ENCODE peak calls at places on chromosomes 3 and 15, in four cellular contexts. W is CD4-positive, alpha-beta memory T cell; O is CD8-positive, alpha-beta memory T cell; E is HFF-Myc. D is an unnamed sample.

GRCh38 chr3:41450416-41451231 is 251.3 kb downstream of the CTNNB1 start:
- DNase-seq in W (no peak), O (no peak), E (peak), D (no peak)

GRCh38 chr3:5231067-5231466 is 43.6 kb downstream of the EDEM1 start:
- DNase-seq in W (no peak), O (no peak), E (no peak), D (no peak)

GRCh38 chr3:40490916-40491315 is 14.0 kb downstream of the ZNF619 start:
- DNase-seq in O (no peak), E (no peak), W (no peak), D (no peak)

GRCh38 chr3:197029511-197030167 is at the start of gene MELTF:
- DNase-seq in E (no peak), O (peak), W (peak), D (peak)

GRCh38 chr15:29670945-29671307 is 151.3 kb downstream of the TJP1 start:
- DNase-seq in E (no peak), O (no peak), W (no peak), D (no peak)

GRCh38 chr3:102193255-102193654 is 241.6 kb upstream of the ZPLD1 start:
- DNase-seq in O (no peak), W (no peak), E (no peak), D (no peak)

GRCh38 chr3:90031121-90031520 is 923.7 kb downstream of the EPHA3 start:
- DNase-seq in E (no peak), O (no peak), W (no peak), D (no peak)

GRCh38 chr3:115518100-115518852 is 105.0 kb upstream of the GAP43 start:
- DNase-seq in E (peak), O (no peak), W (no peak), D (no peak)

GRCh38 chr3:126304704-126305103 is 52.5 kb downstream of the KLF15 start:
- DNase-seq in O (no peak), W (no peak), E (no peak), D (no peak)

GRCh38 chr3:81291586-81291985 is 469.9 kb downstream of the GBE1 start:
- DNase-seq in O (no peak), E (no peak), W (no peak), D (no peak)

GRCh38 chr3:10232138-10232537 is 16.1 kb upstream of the TATDN2 start:
- DNase-seq in E (no peak), O (no peak), W (no peak), D (no peak)

GRCh38 chr15:74192751-74193150 is 9.8 kb downstream of the STRA6 start:
- DNase-seq in W (no peak), E (no peak), O (no peak), D (no peak)

GRCh38 chr15:67537771-67538170 is 4.7 kb upstream of the MAP2K5 start:
- DNase-seq in W (no peak), O (no peak), E (no peak), D (no peak)

GRCh38 chr3:14125193-14126016 is 553 bp downstream of the TMEM43 start:
- DNase-seq in E (peak), O (peak), W (peak), D (peak)

GRCh38 chr3:127720161-127720823 is 47.5 kb downstream of the ABTB1 start:
- DNase-seq in O (no peak), W (no peak), E (no peak), D (no peak)

GRCh38 chr3:185935465-185936263 is 2.1 kb downstream of the TRA2B start:
- DNase-seq in E (no peak), W (no peak), O (no peak), D (no peak)

GRCh38 chr3:126537730-126538281 is 13.9 kb downstream of the CHST13 start:
- DNase-seq in W (no peak), E (no peak), O (peak), D (no peak)

GRCh38 chr15:25838191-25838870 is 24.8 kb downstream of the ATP10A start:
- DNase-seq in E (no peak), O (no peak), W (no peak), D (no peak)

GRCh38 chr3:78867409-78868372 is 900.1 kb downstream of the ROBO1 start:
- DNase-seq in O (no peak), W (no peak), E (no peak), D (no peak)

GRCh38 chr15:75104804-75105557 is 81.6 kb downstream of the PPCDC start:
- DNase-seq in O (peak), E (peak), W (peak), D (peak)

GRCh38 chr15:31262901-31263671 is 63.5 kb upstream of the KLF13 start:
- DNase-seq in O (peak), W (no peak), E (no peak), D (no peak)

GRCh38 chr3:111723293-111723963 is 128.3 kb upstream of the ZBED2 start:
- DNase-seq in O (no peak), E (peak), W (no peak), D (no peak)

GRCh38 chr3:151949706-151950105 is 76.3 kb downstream of the SUCNR1 start:
- DNase-seq in W (no peak), O (no peak), E (no peak), D (no peak)

GRCh38 chr3:193845144-193845543 is 252.1 kb downstream of the OPA1 start:
- DNase-seq in E (no peak), W (no peak), O (no peak), D (no peak)

GRCh38 chr3:156300929-156301806 is 180.8 kb downstream of the KCNAB1 start:
- DNase-seq in O (no peak), E (no peak), W (no peak), D (no peak)

GRCh38 chr15:70715840-70716510 is 47.4 kb downstream of the UACA start:
- DNase-seq in W (no peak), O (no peak), E (no peak), D (no peak)

GRCh38 chr3:5489536-5489935 is 302.0 kb downstream of the EDEM1 start:
- DNase-seq in O (no peak), W (no peak), E (no peak), D (no peak)

GRCh38 chr3:61236556-61236955 is 14.7 kb downstream of the FHIT start:
- DNase-seq in W (no peak), E (no peak), O (no peak), D (no peak)

GRCh38 chr3:41573591-41573990 is 374.3 kb downstream of the CTNNB1 start:
- DNase-seq in E (no peak), W (no peak), O (no peak), D (no peak)

GRCh38 chr15:52463638-52464037 is 65.0 kb downstream of the MYO5A start:
- DNase-seq in O (no peak), W (no peak), E (no peak), D (no peak)

GRCh38 chr3:46565607-46566039 is 479 bp downstream of the LRRC2 start:
- DNase-seq in O (no peak), W (no peak), E (no peak), D (no peak)

DNA sequence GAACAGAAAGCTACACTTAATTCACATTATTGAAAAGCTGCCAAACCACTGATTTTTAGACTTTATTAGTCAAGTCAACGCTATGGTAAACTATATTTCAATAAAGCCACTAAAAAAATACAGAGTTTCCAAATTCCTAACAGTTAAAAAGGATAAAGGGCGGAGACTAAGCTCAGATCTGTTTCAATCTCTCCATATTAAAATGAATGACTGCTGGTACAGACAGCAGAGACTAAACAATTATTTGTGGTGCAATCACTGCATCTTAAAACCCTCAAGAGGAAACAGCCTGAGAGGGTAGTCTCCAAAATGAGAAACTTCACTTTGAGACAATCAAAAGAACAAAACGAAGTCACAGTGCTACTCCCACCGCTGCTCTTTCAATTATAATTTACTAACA is 1.3 kb downstream of the UBP1 start:
- DNase-seq in E (no peak), W (peak), O (no peak), D (no peak)
- H3K4me3 ChIP-seq in E (peak), W (peak), O (peak), D (peak)

DNA sequence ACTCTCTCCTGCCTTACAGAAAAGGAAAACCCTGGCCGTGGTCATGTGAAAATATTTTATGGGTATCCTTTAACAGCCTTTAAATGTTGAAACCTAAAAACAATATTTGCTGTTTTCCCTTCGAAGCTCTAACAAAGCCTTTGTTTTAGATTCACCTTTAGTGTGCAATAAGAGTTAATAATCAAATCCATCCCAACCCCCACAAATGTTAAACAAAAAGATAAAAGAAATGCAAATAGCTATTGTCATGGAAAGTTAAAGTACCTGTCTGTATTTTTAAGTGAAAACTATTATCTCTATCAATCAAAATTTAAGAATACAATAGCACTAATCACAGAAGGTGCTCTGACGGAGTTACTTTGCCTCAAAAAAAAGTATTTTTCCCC is 279.3 kb downstream of the FOXP1 start:
- DNase-seq in W (no peak), O (no peak), E (no peak), D (no peak)
- H3K4me3 ChIP-seq in W (no peak), O (peak), E (no peak), D (peak)

GRCh38 chr3:183698760-183699159 is 1.2 kb downstream of the YEATS2 start:
- DNase-seq in W (no peak), O (no peak), E (no peak), D (no peak)
- H3K4me3 ChIP-seq in W (peak), O (peak), E (peak), D (peak)

DNA sequence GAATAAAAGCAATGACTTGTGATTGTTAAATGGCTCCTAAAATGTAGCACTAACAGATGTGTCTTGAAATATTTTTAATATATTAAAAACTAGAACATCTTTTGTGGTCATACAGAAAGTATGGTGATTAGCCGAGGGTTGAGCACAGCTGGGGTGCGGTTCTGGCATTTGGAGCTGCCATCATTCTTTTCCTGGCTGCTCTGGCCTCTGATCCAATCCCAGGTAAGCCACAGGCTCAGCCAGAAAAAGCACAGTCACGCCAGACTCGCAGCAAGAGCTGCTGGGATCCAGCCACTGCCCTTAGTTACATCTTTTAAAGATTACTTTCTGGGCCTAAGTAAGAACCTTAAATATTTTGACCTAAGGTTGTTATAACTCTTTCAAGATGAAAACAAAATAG is 196.8 kb downstream of the PLCL2 start:
- DNase-seq in E (no peak), O (no peak), W (no peak), D (no peak)
- H3K4me3 ChIP-seq in E (no peak), O (no peak), W (no peak), D (no peak)

GRCh38 chr3:134522541-134522940 is 36.7 kb downstream of the CEP63 start:
- DNase-seq in E (no peak), O (no peak), W (no peak), D (no peak)

GRCh38 chr3:134526319-134526718 is 40.5 kb downstream of the CEP63 start:
- DNase-seq in O (no peak), W (no peak), E (no peak), D (no peak)

GRCh38 chr3:134527037-134527436 is 41.2 kb downstream of the CEP63 start:
- DNase-seq in W (no peak), O (no peak), E (no peak), D (no peak)

GRCh38 chr3:134527538-134528186 is 41.8 kb downstream of the CEP63 start:
- DNase-seq in W (no peak), E (no peak), O (no peak), D (no peak)

DNA sequence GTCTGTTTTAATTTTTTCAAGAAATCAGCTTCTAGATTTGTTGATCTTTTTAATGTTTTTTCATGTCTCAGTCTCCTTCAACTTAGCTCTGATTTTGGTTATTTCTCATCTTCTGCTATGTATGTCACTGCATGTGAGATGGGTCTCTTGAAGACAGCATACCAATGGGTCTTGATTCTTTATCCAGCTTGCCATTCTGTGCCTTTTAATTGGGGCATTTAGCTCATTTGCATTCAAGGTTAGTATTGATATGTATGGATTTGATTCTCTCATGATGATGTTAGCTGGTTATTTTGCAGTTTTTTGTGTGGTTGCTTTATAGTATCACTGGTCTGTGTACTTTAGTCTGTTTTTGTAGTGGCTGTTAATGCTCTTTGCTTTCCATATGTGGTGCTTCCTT is 39.4 kb downstream of the CEP63 start:
- DNase-seq in E (no peak), O (no peak), W (no peak), D (no peak)
- H3K4me3 ChIP-seq in E (no peak), O (no peak), W (no peak), D (no peak)

GRCh38 chr3:190074817-190075216 is 45.9 kb downstream of the P3H2 start:
- DNase-seq in W (no peak), O (no peak), E (no peak), D (no peak)
- H3K4me3 ChIP-seq in W (no peak), O (no peak), E (no peak), D (no peak)

GRCh38 chr15:100111103-100112060 is 230.4 kb downstream of the ADAMTS17 start:
- DNase-seq in O (no peak), E (peak), W (no peak), D (no peak)
- H3K4me3 ChIP-seq in O (no peak), E (no peak), W (no peak), D (no peak)

DNA sequence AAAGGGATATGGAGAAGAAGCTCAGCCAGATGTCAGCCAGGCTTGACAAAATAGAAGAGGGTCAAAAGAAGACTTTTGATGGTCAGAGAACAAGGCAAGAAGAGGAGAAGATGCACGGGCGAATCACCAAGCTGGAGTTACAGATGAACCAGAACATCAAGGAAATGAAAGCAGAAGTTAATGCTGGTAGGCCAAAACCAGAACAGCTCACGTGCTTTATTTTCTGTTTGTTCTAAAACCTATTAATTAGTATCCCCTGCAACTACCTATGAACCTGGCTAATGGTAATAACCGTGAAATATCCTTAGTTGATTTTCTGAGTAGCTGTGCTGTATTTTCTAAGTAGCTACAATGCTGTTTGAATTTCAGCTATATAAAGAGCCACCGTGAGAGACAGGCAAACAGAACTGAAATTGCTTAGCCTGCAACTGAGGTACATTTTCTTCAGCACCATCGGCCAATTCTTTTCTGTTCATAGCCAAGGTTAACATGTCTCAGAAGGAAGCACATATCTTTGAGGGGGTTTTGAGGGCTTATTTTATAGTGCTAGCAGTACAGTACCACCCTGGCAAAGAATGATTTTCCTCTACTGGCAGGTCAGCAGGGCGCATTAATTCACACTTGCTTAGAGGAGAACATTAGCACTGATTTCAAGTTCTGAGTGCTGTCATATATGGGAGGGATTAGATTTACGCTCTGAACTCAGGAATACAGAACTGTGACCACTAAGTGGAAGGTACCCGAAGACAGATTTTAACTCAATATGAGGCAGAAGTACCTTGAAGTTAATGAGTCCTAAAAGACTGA is 78.9 kb downstream of the FAM81A start:
- DNase-seq in O (no peak), W (no peak), E (no peak), D (no peak)
- H3K4me3 ChIP-seq in O (no peak), W (no peak), E (no peak), D (no peak)

DNA sequence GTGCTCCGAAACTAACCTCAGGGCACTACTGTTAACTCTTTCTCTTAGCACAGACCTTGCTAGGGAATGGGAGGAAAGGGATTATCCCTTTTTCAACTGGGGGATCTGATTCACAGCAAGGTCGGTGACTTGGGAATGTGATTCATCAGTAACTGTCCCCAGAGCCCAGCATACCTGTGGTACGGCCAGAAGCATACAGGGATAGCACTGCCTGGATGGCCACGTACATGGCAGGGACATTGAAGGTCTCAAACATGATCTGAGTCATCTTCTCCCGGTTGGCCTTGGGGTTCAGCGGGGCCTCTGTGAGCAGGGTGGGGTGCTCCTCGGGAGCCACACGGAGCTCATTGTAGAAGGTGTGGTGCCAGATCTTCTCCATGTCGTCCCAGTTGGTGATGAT is 2.3 kb downstream of the ACTC1 start:
- DNase-seq in O (no peak), E (no peak), W (no peak), D (no peak)
- H3K4me3 ChIP-seq in O (no peak), E (no peak), W (no peak), D (no peak)